ENCODE peak calls at places on chromosomes 5 and 9, in five cellular contexts. G, R, C, J and M are unnamed samples.

GRCh38 chr9:105694848-105695581 is 674 bp downstream of the TMEM38B start:
- DNase-seq in G (peak; percentile 62), J (peak; percentile 62), C (no peak), R (peak; percentile 86), M (peak; percentile 49)

GRCh38 chr5:160260881-160261815 is 31.8 kb downstream of the FABP6 start:
- DNase-seq in J (peak; percentile 95), R (peak; percentile 75), G (peak; percentile 87), C (peak; percentile 94), M (peak; percentile 86)

GRCh38 chr9:78297672-78297961 is 692 bp downstream of the PSAT1 start:
- DNase-seq in R (no peak), G (no peak), J (no peak), C (no peak), M (no peak)

GRCh38 chr9:93709600-93710369 is 133.4 kb downstream of the PHF2 start:
- DNase-seq in R (no peak), C (no peak), J (no peak), G (peak; percentile 2), M (no peak)

GRCh38 chr9:87695523-87695922 is 30.4 kb upstream of the CTSL start:
- DNase-seq in G (no peak), R (no peak), J (no peak), C (no peak), M (no peak)

GRCh38 chr5:94463739-94464138 is 154.7 kb downstream of the KIAA0825 start:
- DNase-seq in J (peak; percentile 53), R (no peak), C (no peak), G (peak; percentile 66), M (peak; percentile 71)

GRCh38 chr5:150103678-150104549 is 17.6 kb upstream of the CSF1R start:
- DNase-seq in G (no peak), J (no peak), C (no peak), R (peak; percentile 50), M (no peak)

GRCh38 chr9:80555782-80556325 is 984.1 kb downstream of the TLE4 start:
- DNase-seq in J (peak; percentile 19), G (peak; percentile 72), R (no peak), C (no peak), M (no peak)

GRCh38 chr9:95845751-95846150 is 29.7 kb upstream of the ERCC6L2 start:
- DNase-seq in R (no peak), J (no peak), C (no peak), G (no peak), M (no peak)

GRCh38 chr5:17252543-17252942 is 35.1 kb downstream of the BASP1 start:
- DNase-seq in C (no peak), G (peak; percentile 33), J (no peak), R (no peak), M (peak; percentile 53)

GRCh38 chr9:33198163-33198562 is 31.0 kb upstream of the B4GALT1 start:
- DNase-seq in C (no peak), R (no peak), J (peak; percentile 80), G (peak; percentile 44), M (peak; percentile 96)

GRCh38 chr9:98132806-98133631 is 14.0 kb upstream of the TRIM14 start:
- DNase-seq in R (no peak), G (no peak), J (no peak), C (no peak), M (no peak)

GRCh38 chr5:141850183-141850768 is 27.9 kb downstream of the PCDH1 start:
- DNase-seq in C (no peak), G (peak; percentile 41), J (peak; percentile 26), R (no peak), M (peak; percentile 21)

GRCh38 chr5:1523793-1524480 is at the start of gene LPCAT1:
- DNase-seq in C (no peak), J (peak; percentile 72), R (peak; percentile 92), G (peak; percentile 70), M (peak; percentile 63)
- TF ChIP-seq CTCF in C (no peak), J (no peak), R (peak; percentile 14), G (no peak), M (peak; percentile 5)

GRCh38 chr5:56819027-56819881 is 3.9 kb downstream of the MAP3K1 start:
- DNase-seq in C (no peak), G (peak; percentile 44), R (no peak), J (no peak), M (peak; percentile 23)

GRCh38 chr5:56816546-56817081 is 1.3 kb downstream of the MAP3K1 start:
- DNase-seq in R (peak; percentile 81), G (peak; percentile 67), J (peak; percentile 49), C (no peak), M (peak; percentile 43)

GRCh38 chr5:56818409-56819026 is 3.2 kb downstream of the MAP3K1 start:
- DNase-seq in J (peak; percentile 61), C (no peak), G (peak; percentile 64), R (no peak), M (peak; percentile 53)

GRCh38 chr5:56815657-56816545 is 552 bp downstream of the MAP3K1 start:
- DNase-seq in J (peak; percentile 42), C (no peak), R (peak; percentile 86), G (no peak), M (no peak)

DNA sequence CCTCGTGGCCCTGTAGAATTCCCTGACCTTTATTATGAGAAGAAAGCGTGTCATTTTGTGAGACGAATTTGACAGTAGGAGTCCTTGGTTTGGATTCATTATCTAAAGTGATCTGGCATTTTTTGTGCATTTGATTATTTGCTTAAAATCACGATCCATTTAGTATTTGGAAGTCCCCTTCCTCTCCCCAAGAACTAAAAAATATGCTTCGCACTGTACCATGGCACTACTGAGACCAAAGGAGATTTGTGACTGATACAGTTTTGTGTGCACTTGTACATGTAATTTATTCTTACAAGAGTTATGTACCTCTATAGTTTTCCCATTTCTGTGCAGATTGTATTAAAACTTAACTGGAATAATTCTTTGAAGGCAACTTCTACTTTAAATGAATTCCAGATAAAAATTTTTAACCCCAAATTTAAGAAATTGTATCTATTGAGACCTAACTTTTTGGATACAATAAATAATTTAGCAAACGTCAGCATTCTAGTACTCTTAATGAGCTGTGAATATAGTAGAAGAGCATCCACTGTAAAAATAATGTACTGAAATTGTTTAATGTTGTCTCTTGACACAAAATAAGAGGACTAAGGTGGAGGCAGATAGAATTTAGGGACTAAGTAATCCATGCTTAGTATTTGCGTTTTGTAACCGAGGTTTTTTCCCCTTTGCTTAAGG is 2.1 kb downstream of the MAP3K1 start:
- DNase-seq in C (no peak), R (no peak), J (no peak), G (peak; percentile 22), M (no peak)
- H3K4me3 ChIP-seq in C (peak overlapping the region; percentile 76), R (peak overlapping the region; percentile 88), J (peak overlapping the region; percentile 74), G (peak overlapping the region; percentile 77), M (peak overlapping the region; percentile 72)

GRCh38 chr5:135568241-135568640 is 10.6 kb downstream of the CXCL14 start:
- DNase-seq in R (no peak), C (no peak), J (no peak), G (no peak), M (no peak)

GRCh38 chr5:135570453-135570764 is 8.4 kb downstream of the CXCL14 start:
- DNase-seq in R (no peak), J (no peak), C (no peak), G (no peak), M (no peak)

GRCh38 chr5:135571210-135571609 is 7.6 kb downstream of the CXCL14 start:
- DNase-seq in G (no peak), C (no peak), R (no peak), J (no peak), M (no peak)

GRCh38 chr5:135568923-135569360 is 9.8 kb downstream of the CXCL14 start:
- DNase-seq in R (no peak), J (no peak), C (no peak), G (no peak), M (no peak)

DNA sequence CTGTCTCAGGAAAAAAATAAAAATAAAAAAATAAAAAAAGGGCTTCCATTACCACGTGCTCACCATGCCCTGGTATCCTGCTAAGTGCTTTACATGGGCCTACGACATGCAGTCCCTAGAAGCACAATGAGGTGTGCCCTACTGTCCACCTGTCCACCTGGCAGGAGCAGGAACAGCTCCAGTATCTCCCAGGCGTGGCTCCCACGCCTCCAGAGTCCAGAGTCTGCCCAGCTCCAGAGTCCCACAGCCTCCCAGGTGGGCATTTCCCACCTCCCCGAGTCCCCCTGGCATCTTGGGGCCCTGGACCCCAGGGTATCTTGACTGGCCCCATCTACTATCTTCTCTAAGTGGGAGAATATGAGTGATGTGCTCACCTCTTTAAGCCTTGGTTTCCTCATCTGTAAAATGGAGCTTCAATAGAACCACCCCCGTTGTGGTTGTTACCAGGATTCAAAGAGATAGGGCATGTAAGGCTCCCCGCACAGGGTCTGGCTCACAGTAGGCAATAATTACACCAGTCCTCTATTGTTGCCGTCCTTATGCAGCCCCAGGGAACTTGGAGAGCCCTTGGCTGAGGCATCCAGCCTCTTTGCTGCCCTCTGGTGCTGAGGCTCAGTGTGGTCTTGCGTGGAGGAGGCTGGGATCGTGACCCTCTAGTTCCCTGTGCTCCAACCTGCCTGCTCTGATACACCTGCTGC is 8.9 kb downstream of the CXCL14 start:
- DNase-seq in R (no peak), C (no peak), G (peak; percentile 52), J (peak; percentile 49), M (peak; percentile 33)
- TF ChIP-seq CTCF in R (peak; percentile 37), C (peak; percentile 61), G (peak; percentile 69), J (peak; percentile 63), M (peak; percentile 56)

DNA sequence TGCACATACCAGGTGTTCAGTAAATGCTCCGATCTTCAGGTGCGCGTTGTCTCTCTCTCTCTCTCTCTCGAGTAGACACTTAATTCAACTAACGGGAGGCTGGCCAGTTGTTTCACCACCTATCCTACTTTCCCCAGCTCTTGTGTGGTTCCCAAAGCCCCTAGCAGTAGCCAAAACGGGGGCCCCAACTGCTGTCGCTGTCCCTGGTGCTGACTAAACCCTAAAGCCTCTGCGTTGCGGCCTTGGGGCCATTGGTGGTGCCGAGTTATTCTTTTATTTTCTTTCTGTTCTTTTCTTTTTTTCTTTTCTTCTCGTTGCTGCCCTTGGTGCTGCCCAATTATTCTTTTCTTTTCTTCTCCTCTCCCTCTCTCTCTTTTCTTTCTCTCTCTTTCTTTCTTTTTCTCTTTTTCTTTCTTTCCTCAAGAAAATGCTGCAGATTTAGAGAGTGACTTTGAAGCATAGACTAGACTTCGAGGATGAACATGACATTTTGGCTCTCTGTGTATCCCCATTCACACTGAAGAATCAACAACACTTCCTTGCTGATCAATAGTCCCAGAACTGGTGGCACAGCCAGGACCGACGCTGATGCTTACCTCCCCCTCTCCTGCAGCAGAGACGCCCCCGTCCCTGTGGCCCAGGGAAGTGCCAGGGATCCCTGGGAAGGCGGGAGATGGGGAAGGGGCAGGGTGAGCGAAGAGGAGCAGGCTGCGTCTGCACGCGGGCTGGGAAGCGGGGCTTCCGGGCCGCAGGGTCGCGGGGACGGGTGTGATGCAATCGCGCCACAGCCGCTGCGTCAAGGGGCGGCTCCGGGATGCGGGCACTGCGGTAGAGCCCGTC is at the start of gene FBLL1:
- DNase-seq in G (peak; percentile 23), C (no peak), J (peak; percentile 41), R (no peak), M (peak; percentile 32)
- H3K4me3 ChIP-seq in G (peak within 1 kb of the TSS; percentile 24), C (peak within 1 kb of the TSS; percentile 50), J (peak within 1 kb of the TSS; percentile 41), R (peak within 1 kb of the TSS; percentile 22), M (peak within 1 kb of the TSS; percentile 59)